ENCODE peak calls at places on chromosomes 12 and 14, in seven cellular contexts. One of them, this sample, is unnamed.
A peak's percentile ranks its signal among the peaks of the same experiment; 100 is the strongest.

GRCh38 chr14:45251912-45252311 is 1.1 kb downstream of the MIS18BP1 start:
- DNase-seq in cardiac fibroblast: peak; percentile 49
- DNase-seq in epithelial cell of esophagus: peak; percentile 35
- DNase-seq in transverse colon: no peak
- DNase-seq in sigmoid colon: no peak
- DNase-seq in tibial nerve: no peak
- DNase-seq in lower leg skin: no peak
- DNase-seq in this sample: no peak

GRCh38 chr12:71449373-71450070 is 9.9 kb downstream of the LGR5 start:
- DNase-seq in epithelial cell of esophagus: no peak
- DNase-seq in lower leg skin: no peak
- DNase-seq in transverse colon: no peak
- DNase-seq in cardiac fibroblast: no peak
- DNase-seq in sigmoid colon: no peak
- DNase-seq in tibial nerve: no peak
- DNase-seq in this sample: no peak

GRCh38 chr12:70556179-70556869 is 80.9 kb downstream of the PTPRB start:
- DNase-seq in transverse colon: no peak
- DNase-seq in cardiac fibroblast: no peak
- DNase-seq in tibial nerve: no peak
- DNase-seq in epithelial cell of esophagus: peak; percentile 75
- DNase-seq in lower leg skin: no peak
- DNase-seq in sigmoid colon: no peak
- DNase-seq in this sample: no peak

GRCh38 chr12:120661432-120661831 is 21.0 kb downstream of the CABP1 start:
- DNase-seq in transverse colon: no peak
- DNase-seq in epithelial cell of esophagus: no peak
- DNase-seq in cardiac fibroblast: no peak
- DNase-seq in sigmoid colon: no peak
- DNase-seq in tibial nerve: no peak
- DNase-seq in lower leg skin: no peak
- DNase-seq in this sample: no peak

GRCh38 chr12:115474525-115475353 is 790.8 kb upstream of the TBX3 start:
- DNase-seq in epithelial cell of esophagus: no peak
- DNase-seq in sigmoid colon: no peak
- DNase-seq in cardiac fibroblast: no peak
- DNase-seq in tibial nerve: no peak
- DNase-seq in lower leg skin: no peak
- DNase-seq in transverse colon: no peak
- DNase-seq in this sample: no peak

GRCh38 chr12:5588231-5588995 is 156.5 kb downstream of the NTF3 start:
- DNase-seq in tibial nerve: no peak
- DNase-seq in epithelial cell of esophagus: no peak
- DNase-seq in cardiac fibroblast: no peak
- DNase-seq in lower leg skin: no peak
- DNase-seq in sigmoid colon: no peak
- DNase-seq in transverse colon: no peak
- DNase-seq in this sample: no peak

GRCh38 chr14:79076428-79076827 is 906.3 kb downstream of the NRXN3 start:
- DNase-seq in tibial nerve: no peak
- DNase-seq in sigmoid colon: no peak
- DNase-seq in lower leg skin: no peak
- DNase-seq in cardiac fibroblast: no peak
- DNase-seq in transverse colon: no peak
- DNase-seq in epithelial cell of esophagus: no peak
- DNase-seq in this sample: no peak

GRCh38 chr14:50773632-50774541 is 57.1 kb downstream of the NIN start:
- DNase-seq in sigmoid colon: no peak
- DNase-seq in lower leg skin: peak; percentile 87
- DNase-seq in tibial nerve: peak; percentile 29
- DNase-seq in epithelial cell of esophagus: peak; percentile 63
- DNase-seq in cardiac fibroblast: peak; percentile 56
- DNase-seq in transverse colon: peak; percentile 34
- DNase-seq in this sample: no peak

DNA sequence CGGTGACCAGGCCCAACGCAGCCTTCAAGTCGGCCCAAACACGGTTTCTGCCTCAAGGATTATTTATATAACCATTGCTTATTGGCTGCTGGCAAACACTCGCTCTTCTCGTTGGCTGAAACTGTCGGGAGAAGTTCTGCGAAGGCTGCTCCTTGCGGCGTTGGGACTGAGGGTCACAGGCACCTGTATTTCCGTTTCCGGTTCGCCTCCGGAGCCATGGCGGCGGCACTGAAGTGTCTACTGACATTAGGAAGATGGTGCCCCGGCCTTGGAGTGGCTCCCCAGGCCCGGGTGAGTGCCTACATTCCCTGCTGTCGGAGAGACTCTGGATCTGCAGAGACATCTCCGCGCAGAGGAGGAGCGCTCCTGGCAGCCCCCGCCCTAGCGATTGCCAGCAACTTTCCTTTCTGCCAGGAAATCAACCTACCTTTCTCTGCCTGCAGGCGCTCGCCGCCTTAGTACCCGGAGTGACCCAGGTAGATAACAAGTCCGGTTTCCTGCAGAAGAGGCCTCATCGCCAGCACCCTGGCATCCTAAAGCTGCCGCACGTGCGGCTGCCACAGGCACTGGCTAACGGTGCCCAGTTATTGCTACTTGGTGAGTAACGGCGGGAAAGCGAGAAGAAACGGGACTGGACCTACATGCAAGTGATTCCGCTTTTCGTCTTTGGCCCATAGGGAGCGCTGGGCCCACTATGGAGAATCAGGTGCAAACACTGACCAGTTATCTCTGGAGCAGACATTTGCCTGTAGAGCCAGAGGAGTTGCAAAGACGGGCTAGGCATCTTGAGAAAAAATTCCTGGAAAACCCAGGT is at the start of gene METTL17:
- DNase-seq in epithelial cell of esophagus: peak; percentile 98
- DNase-seq in sigmoid colon: peak; percentile 98
- DNase-seq in cardiac fibroblast: peak; percentile 98
- DNase-seq in transverse colon: peak; percentile 92
- DNase-seq in tibial nerve: peak; percentile 84
- DNase-seq in lower leg skin: peak; percentile 98
- DNase-seq in this sample: peak; percentile 95
- TF ChIP-seq CTCF in epithelial cell of esophagus: peak; percentile 48
- TF ChIP-seq CTCF in sigmoid colon: no peak
- TF ChIP-seq CTCF in cardiac fibroblast: peak; percentile 41
- TF ChIP-seq CTCF in transverse colon: peak; percentile 69
- TF ChIP-seq CTCF in tibial nerve: no peak
- TF ChIP-seq CTCF in lower leg skin: no peak
- TF ChIP-seq CTCF in this sample: peak; percentile 47

DNA sequence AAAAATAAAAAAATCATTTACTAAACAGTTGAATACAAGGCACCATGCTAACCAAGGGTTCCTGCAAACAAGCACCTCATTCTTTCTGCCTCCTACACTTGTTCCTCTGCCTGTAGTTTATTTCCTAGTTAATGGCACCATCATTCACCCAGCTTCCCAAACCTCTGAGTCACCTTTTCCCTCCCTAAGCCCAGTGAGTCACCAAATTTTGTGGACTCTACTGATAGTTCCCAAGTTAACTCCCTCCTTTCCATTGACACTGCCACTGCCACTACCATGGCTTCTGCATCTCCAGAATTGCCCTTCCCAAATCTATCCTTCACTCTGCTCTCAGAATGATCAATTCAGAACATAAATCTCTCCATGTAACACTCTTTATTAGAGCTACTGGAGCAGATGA is 2.0 kb upstream of the GARIN2 start:
- DNase-seq in cardiac fibroblast: peak; percentile 70
- DNase-seq in epithelial cell of esophagus: peak; percentile 80
- DNase-seq in tibial nerve: no peak
- DNase-seq in sigmoid colon: no peak
- DNase-seq in transverse colon: no peak
- DNase-seq in lower leg skin: no peak
- DNase-seq in this sample: peak; percentile 45
- H3K4me3 ChIP-seq in cardiac fibroblast: no peak overlapping the region
- H3K4me3 ChIP-seq in epithelial cell of esophagus: no peak overlapping the region
- H3K4me3 ChIP-seq in tibial nerve: no peak overlapping the region
- H3K4me3 ChIP-seq in sigmoid colon: no peak overlapping the region
- H3K4me3 ChIP-seq in transverse colon: no peak overlapping the region
- H3K4me3 ChIP-seq in lower leg skin: no peak overlapping the region
- H3K4me3 ChIP-seq in this sample: no peak overlapping the region

GRCh38 chr14:92389598-92390126 is 66.7 kb downstream of the SLC24A4 start:
- DNase-seq in transverse colon: no peak
- DNase-seq in lower leg skin: no peak
- DNase-seq in sigmoid colon: no peak
- DNase-seq in epithelial cell of esophagus: no peak
- DNase-seq in cardiac fibroblast: no peak
- DNase-seq in tibial nerve: no peak
- DNase-seq in this sample: no peak
- TF ChIP-seq CTCF in transverse colon: no peak
- TF ChIP-seq CTCF in lower leg skin: no peak
- TF ChIP-seq CTCF in sigmoid colon: no peak
- TF ChIP-seq CTCF in epithelial cell of esophagus: no peak
- TF ChIP-seq CTCF in cardiac fibroblast: no peak
- TF ChIP-seq CTCF in tibial nerve: no peak
- TF ChIP-seq CTCF in this sample: no peak

GRCh38 chr14:104341532-104342434 is 203.4 kb downstream of the KIF26A start:
- DNase-seq in epithelial cell of esophagus: no peak
- DNase-seq in cardiac fibroblast: peak; percentile 2
- DNase-seq in lower leg skin: peak; percentile 79
- DNase-seq in transverse colon: peak; percentile 87
- DNase-seq in sigmoid colon: peak; percentile 73
- DNase-seq in tibial nerve: no peak
- DNase-seq in this sample: no peak
- H3K4me3 ChIP-seq in epithelial cell of esophagus: no peak overlapping the region
- H3K4me3 ChIP-seq in cardiac fibroblast: no peak overlapping the region
- H3K4me3 ChIP-seq in lower leg skin: no peak overlapping the region
- H3K4me3 ChIP-seq in transverse colon: no peak overlapping the region
- H3K4me3 ChIP-seq in sigmoid colon: no peak overlapping the region
- H3K4me3 ChIP-seq in tibial nerve: no peak overlapping the region
- H3K4me3 ChIP-seq in this sample: no peak overlapping the region

GRCh38 chr12:66066071-66066928 is 64.2 kb downstream of the LLPH start:
- DNase-seq in tibial nerve: no peak
- DNase-seq in lower leg skin: no peak
- DNase-seq in transverse colon: no peak
- DNase-seq in cardiac fibroblast: peak; percentile 22
- DNase-seq in sigmoid colon: no peak
- DNase-seq in epithelial cell of esophagus: no peak
- DNase-seq in this sample: no peak
- TF ChIP-seq CTCF in tibial nerve: no peak
- TF ChIP-seq CTCF in lower leg skin: no peak
- TF ChIP-seq CTCF in transverse colon: no peak
- TF ChIP-seq CTCF in cardiac fibroblast: no peak
- TF ChIP-seq CTCF in sigmoid colon: no peak
- TF ChIP-seq CTCF in epithelial cell of esophagus: no peak
- TF ChIP-seq CTCF in this sample: peak; percentile 20

DNA sequence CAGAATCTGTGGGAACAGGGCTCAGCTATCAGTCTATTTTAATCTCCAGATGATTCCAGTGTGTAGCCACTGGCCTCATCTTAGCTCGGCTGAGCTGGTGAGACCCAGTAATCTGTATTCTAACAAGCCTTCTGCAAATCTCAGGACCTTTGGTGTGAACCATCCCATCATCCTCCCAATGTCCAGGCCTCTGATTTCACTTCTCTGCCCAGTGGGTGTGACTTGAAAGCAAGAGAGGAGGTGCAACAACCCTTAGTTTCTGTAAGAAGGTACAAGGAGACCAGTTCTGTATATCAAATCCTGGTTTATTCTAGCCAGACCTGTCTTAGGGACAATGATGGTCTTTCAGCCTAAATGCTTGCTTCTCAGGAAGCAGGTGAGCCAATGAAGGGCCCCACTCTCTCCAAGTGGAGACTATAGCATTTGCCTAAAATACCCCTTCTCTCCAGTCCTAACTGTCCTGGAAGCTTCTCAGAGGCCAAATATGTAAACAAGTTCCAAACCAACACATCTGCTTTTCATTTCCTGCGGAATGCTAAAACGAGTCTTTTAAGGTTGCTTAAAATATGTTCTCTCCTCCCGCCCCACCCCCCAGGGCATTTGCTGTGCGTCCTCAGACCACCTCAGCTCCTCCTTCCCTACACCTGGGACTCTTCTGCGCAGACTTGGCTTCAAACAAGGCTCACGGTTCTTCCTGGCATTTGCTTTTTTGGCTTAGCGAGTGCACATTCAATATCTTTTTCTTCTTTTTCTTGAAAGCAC is 78.4 kb upstream of the FUT8 start:
- DNase-seq in sigmoid colon: peak; percentile 70
- DNase-seq in tibial nerve: peak; percentile 68
- DNase-seq in cardiac fibroblast: peak; percentile 82
- DNase-seq in lower leg skin: peak; percentile 86
- DNase-seq in transverse colon: peak; percentile 72
- DNase-seq in epithelial cell of esophagus: no peak
- DNase-seq in this sample: peak; percentile 63
- H3K4me3 ChIP-seq in sigmoid colon: no peak overlapping the region
- H3K4me3 ChIP-seq in tibial nerve: no peak overlapping the region
- H3K4me3 ChIP-seq in cardiac fibroblast: no peak overlapping the region
- H3K4me3 ChIP-seq in lower leg skin: no peak overlapping the region
- H3K4me3 ChIP-seq in transverse colon: no peak overlapping the region
- H3K4me3 ChIP-seq in epithelial cell of esophagus: no peak overlapping the region
- H3K4me3 ChIP-seq in this sample: no peak overlapping the region

DNA sequence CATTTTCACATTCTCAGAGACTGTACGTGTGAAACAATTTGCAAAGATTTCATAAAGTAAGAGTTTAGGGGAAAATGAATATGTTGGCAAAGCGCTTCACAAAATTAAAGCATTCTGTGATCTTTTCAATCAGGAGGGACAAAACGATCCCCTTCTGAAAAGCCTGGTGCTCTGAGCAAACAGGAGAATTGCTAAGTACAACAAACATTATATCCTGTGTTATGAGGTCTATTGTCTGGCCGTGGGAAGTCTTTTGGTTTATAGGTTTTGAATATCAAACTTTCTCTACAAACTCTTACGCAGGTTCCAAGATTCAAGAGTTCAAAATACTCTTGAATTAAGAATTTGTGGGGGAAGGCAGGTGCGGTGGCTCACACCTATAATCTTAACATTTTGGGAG is 7.2 kb upstream of the FOXN3 start:
- DNase-seq in epithelial cell of esophagus: no peak
- DNase-seq in sigmoid colon: no peak
- DNase-seq in transverse colon: no peak
- DNase-seq in lower leg skin: no peak
- DNase-seq in cardiac fibroblast: no peak
- DNase-seq in tibial nerve: no peak
- DNase-seq in this sample: no peak
- TF ChIP-seq CTCF in epithelial cell of esophagus: no peak
- TF ChIP-seq CTCF in sigmoid colon: no peak
- TF ChIP-seq CTCF in transverse colon: no peak
- TF ChIP-seq CTCF in lower leg skin: no peak
- TF ChIP-seq CTCF in cardiac fibroblast: no peak
- TF ChIP-seq CTCF in tibial nerve: no peak
- TF ChIP-seq CTCF in this sample: no peak